ENCODE peak calls at places on chromosomes 3 and 15, in five cellular contexts. E, U, F, X and Q are unnamed samples.

GRCh38 chr3:99286266-99286845 is 352.0 kb upstream of the COL8A1 start:
- DNase-seq in E (peak; percentile 6), U (no peak), F (no peak), X (no peak), Q (no peak)

GRCh38 chr15:71142780-71143179 is 27.5 kb downstream of the THSD4 start:
- DNase-seq in E (no peak), U (no peak), F (no peak), X (no peak), Q (no peak)

GRCh38 chr3:14306167-14306566 is 96.2 kb upstream of the SLC6A6 start:
- DNase-seq in E (no peak), U (no peak), F (no peak), X (no peak), Q (no peak)

GRCh38 chr3:127822836-127823589 is 698 bp upstream of the MGLL start:
- DNase-seq in E (no peak), U (no peak), F (no peak), X (peak; percentile 78), Q (no peak)

GRCh38 chr3:194007598-194008337 is 128.2 kb upstream of the HES1 start:
- DNase-seq in E (no peak), U (no peak), F (no peak), X (no peak), Q (no peak)

GRCh38 chr3:170002829-170003228 is 35.0 kb upstream of the GPR160 start:
- DNase-seq in E (no peak), U (no peak), F (no peak), X (no peak), Q (no peak)

GRCh38 chr3:10764314-10765051 is 51.5 kb upstream of the SLC6A11 start:
- DNase-seq in E (no peak), U (no peak), F (peak; percentile 36), X (no peak), Q (no peak)

GRCh38 chr3:193788189-193788946 is 195.4 kb downstream of the OPA1 start:
- DNase-seq in E (peak; percentile 51), U (no peak), F (peak; percentile 84), X (peak; percentile 73), Q (no peak)

GRCh38 chr3:178434206-178434805 is 101.9 kb upstream of the KCNMB2 start:
- DNase-seq in E (no peak), U (no peak), F (no peak), X (no peak), Q (no peak)

GRCh38 chr3:42051384-42052131 is 39.6 kb upstream of the TRAK1 start:
- DNase-seq in E (no peak), U (no peak), F (no peak), X (no peak), Q (no peak)

GRCh38 chr3:12603969-12604368 is 47.1 kb downstream of the MKRN2 start:
- DNase-seq in E (no peak), U (no peak), F (no peak), X (no peak), Q (no peak)

GRCh38 chr3:52532517-52532837 is 1.2 kb downstream of the NT5DC2 start:
- DNase-seq in E (no peak), U (no peak), F (no peak), X (no peak), Q (no peak)

GRCh38 chr3:178845446-178846118 is 226.0 kb downstream of the ZMAT3 start:
- DNase-seq in E (no peak), U (no peak), F (no peak), X (no peak), Q (no peak)

GRCh38 chr15:57316451-57316850 is 59.9 kb upstream of the CGNL1 start:
- DNase-seq in E (no peak), U (no peak), F (no peak), X (no peak), Q (no peak)

GRCh38 chr3:117719316-117719926 is 1009.8 kb downstream of the TUSC7 start:
- DNase-seq in E (peak; percentile 0), U (no peak), F (no peak), X (no peak), Q (no peak)

GRCh38 chr15:39323706-39324105 is 257.2 kb upstream of the THBS1 start:
- DNase-seq in E (no peak), U (no peak), F (no peak), X (no peak), Q (no peak)

GRCh38 chr3:111071257-111072015 is at the start of gene NECTIN3:
- DNase-seq in E (peak; percentile 96), U (peak; percentile 70), F (peak; percentile 90), X (peak; percentile 95), Q (peak; percentile 37)

GRCh38 chr3:102662223-102662622 is 227.4 kb downstream of the ZPLD1 start:
- DNase-seq in E (no peak), U (no peak), F (no peak), X (no peak), Q (no peak)

GRCh38 chr3:148229107-148229506 is 468.6 kb upstream of the AGTR1 start:
- DNase-seq in E (no peak), U (no peak), F (no peak), X (no peak), Q (no peak)

GRCh38 chr3:123379041-123379830 is 69.7 kb downstream of the ADCY5 start:
- DNase-seq in E (no peak), U (no peak), F (no peak), X (no peak), Q (no peak)

GRCh38 chr15:29056839-29057450 is 171.2 kb downstream of the APBA2 start:
- DNase-seq in E (no peak), U (no peak), F (no peak), X (no peak), Q (no peak)

GRCh38 chr3:156513619-156514018 is 41.3 kb downstream of the SSR3 start:
- DNase-seq in E (no peak), U (no peak), F (no peak), X (no peak), Q (no peak)

GRCh38 chr3:171187706-171188290 is 161.3 kb upstream of the SLC2A2 start:
- DNase-seq in E (no peak), U (peak; percentile 35), F (no peak), X (no peak), Q (no peak)

GRCh38 chr3:64343692-64344440 is 118.6 kb upstream of the PRICKLE2 start:
- DNase-seq in E (no peak), U (no peak), F (no peak), X (no peak), Q (no peak)

GRCh38 chr3:10647376-10647775 is 142.0 kb upstream of the ATP2B2 start:
- DNase-seq in E (no peak), U (no peak), F (no peak), X (no peak), Q (no peak)

GRCh38 chr3:129723558-129724324 is 117.3 kb upstream of the PLXND1 start:
- DNase-seq in E (no peak), U (no peak), F (no peak), X (peak; percentile 56), Q (peak; percentile 43)

GRCh38 chr3:179957264-179957845 is 79.4 kb downstream of the PEX5L start:
- DNase-seq in E (no peak), U (no peak), F (no peak), X (no peak), Q (no peak)

GRCh38 chr15:57395292-57395691 is 19.0 kb downstream of the CGNL1 start:
- DNase-seq in E (no peak), U (no peak), F (no peak), X (no peak), Q (peak; percentile 24)

GRCh38 chr3:145357453-145357852 is 803.5 kb downstream of the PLOD2 start:
- DNase-seq in E (no peak), U (no peak), F (no peak), X (no peak), Q (no peak)

GRCh38 chr15:83012038-83012490 is 625 bp upstream of the C15orf40 start:
- DNase-seq in E (no peak), U (no peak), F (peak; percentile 34), X (no peak), Q (no peak)

GRCh38 chr15:36175781-36176211 is 403.6 kb upstream of the CDIN1 start:
- DNase-seq in E (no peak), U (no peak), F (no peak), X (no peak), Q (no peak)

GRCh38 chr3:10936686-10937085 is 55.9 kb upstream of the SLC6A1 start:
- DNase-seq in E (no peak), U (no peak), F (no peak), X (no peak), Q (no peak)

DNA sequence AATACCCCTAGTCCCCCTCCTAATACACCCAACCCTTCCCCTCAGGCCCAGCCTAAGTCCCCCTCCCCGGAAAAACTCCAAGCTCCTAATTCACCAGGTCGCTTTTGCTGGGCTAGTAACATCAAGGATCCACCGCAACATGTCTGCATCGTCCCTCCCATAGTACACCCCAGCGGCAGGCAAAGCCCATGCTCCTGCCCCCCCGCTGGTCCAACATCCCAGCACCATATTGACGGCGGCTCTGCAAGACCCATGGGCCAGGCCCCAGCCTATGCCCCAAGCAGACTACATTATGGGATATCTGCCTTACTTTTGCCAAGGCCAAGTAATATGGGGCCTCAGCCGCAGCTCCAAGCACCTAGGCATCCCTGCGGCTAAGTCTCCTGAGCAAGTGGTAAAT is 33.5 kb downstream of the ZNF589 start:
- DNase-seq in E (no peak), U (no peak), F (no peak), X (no peak), Q (no peak)
- H3K27ac ChIP-seq in E (no peak overlapping the region), U (no peak overlapping the region), F (no peak overlapping the region), X (no peak overlapping the region), Q (no peak overlapping the region)

GRCh38 chr15:81302605-81303204 is 21.2 kb downstream of the STARD5 start:
- DNase-seq in E (no peak), U (peak; percentile 49), F (no peak), X (no peak), Q (no peak)
- H3K27ac ChIP-seq in E (no peak overlapping the region), U (peak overlapping the region; percentile 94), F (no peak overlapping the region), X (peak overlapping the region; percentile 73), Q (no peak overlapping the region)

DNA sequence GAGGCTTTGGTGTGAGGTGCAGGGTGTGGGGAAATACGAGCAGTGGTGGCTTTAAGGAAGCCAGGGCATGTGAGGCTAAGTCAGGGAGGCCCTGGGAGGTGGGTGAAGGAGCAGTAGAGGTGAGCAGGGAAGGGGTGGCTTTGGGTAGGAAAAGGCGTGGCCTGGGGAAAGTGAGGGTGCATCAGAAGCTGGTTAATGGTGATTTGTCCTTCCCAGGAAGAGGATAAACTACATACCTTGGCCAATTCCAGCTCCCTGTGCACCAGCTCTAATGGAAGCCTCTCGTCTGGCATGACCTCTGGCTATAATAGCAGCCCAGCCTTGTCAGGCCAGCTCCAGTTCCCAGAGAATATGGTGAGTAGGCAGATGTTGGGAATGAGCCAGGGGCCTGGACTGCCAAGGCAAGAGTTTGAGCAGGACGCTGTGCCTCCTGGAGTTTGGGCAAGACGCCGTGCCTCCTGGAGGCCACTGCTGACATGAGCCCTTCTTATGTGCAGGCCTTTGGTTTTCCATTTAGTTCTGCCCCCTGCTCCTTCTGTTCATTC is 41.3 kb downstream of the CDAN1 start:
- DNase-seq in E (no peak), U (no peak), F (no peak), X (no peak), Q (no peak)
- H3K27ac ChIP-seq in E (no peak overlapping the region), U (no peak overlapping the region), F (no peak overlapping the region), X (no peak overlapping the region), Q (no peak overlapping the region)

DNA sequence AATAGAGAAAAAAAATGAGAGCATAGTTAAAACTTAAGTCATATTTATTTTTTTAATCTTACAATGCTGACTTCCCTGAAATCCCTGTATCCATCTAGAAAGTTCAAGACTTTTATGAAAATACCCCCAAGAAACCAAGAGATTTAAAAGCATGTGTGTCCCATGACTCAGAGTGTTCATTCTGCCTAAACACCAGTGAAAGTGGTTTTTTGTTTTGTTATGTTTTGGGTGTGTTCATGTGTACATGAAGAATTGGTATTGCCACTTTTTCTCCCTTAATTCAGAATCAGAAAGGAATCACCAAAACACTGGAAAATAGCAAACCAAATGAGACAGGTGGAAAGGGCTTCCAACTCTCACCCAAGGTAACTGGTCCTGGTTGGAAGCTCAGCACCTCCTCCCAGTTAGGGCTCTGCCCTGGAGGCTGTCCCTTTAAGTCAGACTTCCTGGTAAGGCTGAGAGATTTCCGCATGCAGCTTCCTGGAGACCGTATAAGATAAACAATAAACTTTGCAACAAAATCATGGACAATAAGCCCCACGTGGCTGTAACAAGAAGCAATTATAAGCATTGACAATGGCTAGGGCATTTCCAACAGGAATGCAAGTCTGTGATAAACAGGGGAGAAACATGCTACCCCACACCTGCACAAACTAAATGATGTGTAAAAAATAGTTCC is 121.9 kb upstream of the ARHGEF3 start:
- DNase-seq in E (peak; percentile 18), U (peak; percentile 59), F (no peak), X (no peak), Q (peak; percentile 26)
- H3K27ac ChIP-seq in E (no peak overlapping the region), U (peak overlapping the region; percentile 65), F (no peak overlapping the region), X (peak overlapping the region; percentile 85), Q (no peak overlapping the region)